ENCODE peak calls at places on chromosomes 16 and 17, in five cellular contexts. F is GM12865, W is GM13976, R is heart right ventricle, V is nephron progenitor cell. Q is an unnamed sample.

GRCh38 chr16:85431431-85432124 is 181.5 kb upstream of the GSE1 start:
- DNase-seq in F (no peak), W (no peak), R (no peak), V (peak), Q (no peak)

GRCh38 chr17:61407211-61407911 is 7.7 kb downstream of the TBX2 start:
- DNase-seq in F (no peak), W (no peak), R (no peak), V (no peak), Q (no peak)

GRCh38 chr17:66548659-66549311 is 246.4 kb downstream of the PRKCA start:
- DNase-seq in F (no peak), W (no peak), R (no peak), V (no peak), Q (no peak)

GRCh38 chr17:44581868-44582267 is 24.6 kb downstream of the FZD2 start:
- DNase-seq in F (peak), W (no peak), R (no peak), V (no peak), Q (no peak)

GRCh38 chr16:89785523-89786155 is 30.8 kb downstream of the FANCA start:
- DNase-seq in F (no peak), W (no peak), R (no peak), V (no peak), Q (no peak)

GRCh38 chr17:78665385-78665951 is 88.3 kb upstream of the DNAH17 start:
- DNase-seq in F (no peak), W (no peak), R (no peak), V (no peak), Q (no peak)

GRCh38 chr16:11004351-11004750 is 60.0 kb downstream of the CLEC16A start:
- DNase-seq in F (no peak), W (no peak), R (no peak), V (no peak), Q (no peak)

GRCh38 chr16:68406458-68407041 is 41.8 kb downstream of the SMPD3 start:
- DNase-seq in F (no peak), W (no peak), R (no peak), V (no peak), Q (no peak)

GRCh38 chr17:2852729-2853110 is 56.5 kb downstream of the RAP1GAP2 start:
- DNase-seq in F (no peak), W (no peak), R (no peak), V (peak), Q (no peak)

GRCh38 chr17:43880420-43880991 is 26.8 kb downstream of the MPP2 start:
- DNase-seq in F (peak), W (peak), R (no peak), V (peak), Q (peak)

GRCh38 chr16:48950184-48950583 is 331.5 kb downstream of the CBLN1 start:
- DNase-seq in F (no peak), W (no peak), R (no peak), V (no peak), Q (no peak)

GRCh38 chr17:82272495-82273326 is 789 bp downstream of the CSNK1D start:
- DNase-seq in F (peak), W (peak), R (peak), V (peak), Q (peak)

GRCh38 chr17:31595076-31595475 is 203.6 kb downstream of the RAB11FIP4 start:
- DNase-seq in F (no peak), W (no peak), R (no peak), V (no peak), Q (no peak)

GRCh38 chr17:18963126-18964017 is 11.4 kb downstream of the SLC5A10 start:
- DNase-seq in F (no peak), W (no peak), R (no peak), V (no peak), Q (no peak)

GRCh38 chr17:17508019-17508535 is 11.9 kb upstream of the RASD1 start:
- DNase-seq in F (no peak), W (no peak), R (no peak), V (no peak), Q (no peak)

GRCh38 chr16:64089697-64090096 is 1032.2 kb downstream of the CDH11 start:
- DNase-seq in F (peak), W (no peak), R (peak), V (peak), Q (peak)

GRCh38 chr17:45791041-45791582 is 7.0 kb downstream of the CRHR1 start:
- DNase-seq in F (no peak), W (no peak), R (no peak), V (no peak), Q (no peak)

GRCh38 chr17:57541049-57541448 is 204.1 kb downstream of the CCDC182 start:
- DNase-seq in F (no peak), W (no peak), R (no peak), V (no peak), Q (no peak)

GRCh38 chr17:2064980-2065785 is 10.3 kb downstream of the HIC1 start:
- DNase-seq in F (peak), W (peak), R (no peak), V (no peak), Q (no peak)

GRCh38 chr16:53905028-53905427 is 201.1 kb downstream of the FTO start:
- DNase-seq in F (no peak), W (no peak), R (no peak), V (no peak), Q (no peak)

GRCh38 chr16:86286991-86287640 is 223.2 kb upstream of the FOXF1 start:
- DNase-seq in F (no peak), W (no peak), R (no peak), V (peak), Q (no peak)

GRCh38 chr17:2547176-2547575 is 35.5 kb upstream of the METTL16 start:
- DNase-seq in F (no peak), W (no peak), R (no peak), V (no peak), Q (no peak)

GRCh38 chr16:1713933-1714332 is 7.9 kb downstream of the MAPK8IP3 start:
- DNase-seq in F (peak), W (peak), R (no peak), V (peak), Q (no peak)

GRCh38 chr17:29929006-29929543 is 953 bp downstream of the SSH2 start:
- DNase-seq in F (peak), W (no peak), R (no peak), V (peak), Q (peak)

GRCh38 chr17:73791121-73791520 is 146.9 kb upstream of the SDK2 start:
- DNase-seq in F (no peak), W (no peak), R (no peak), V (no peak), Q (no peak)

GRCh38 chr17:17888821-17889220 is 52.0 kb upstream of the SREBF1 start:
- DNase-seq in F (peak), W (no peak), R (no peak), V (peak), Q (no peak)

GRCh38 chr16:66287416-66287815 is 79.1 kb upstream of the CDH5 start:
- DNase-seq in F (no peak), W (no peak), R (no peak), V (no peak), Q (no peak)

GRCh38 chr17:4263282-4264215 is at the start of gene ANKFY1:
- DNase-seq in F (peak), W (peak), R (peak), V (peak), Q (peak)
- TF ChIP-seq CTCF in F (no peak), W (no peak), R (peak), V (no peak), Q (no peak)

GRCh38 chr16:3717235-3718018 is at the start of gene TRAP1:
- DNase-seq in F (peak), W (peak), R (peak), V (peak), Q (peak)
- TF ChIP-seq CTCF in F (no peak), W (no peak), R (no peak), V (no peak), Q (no peak)

DNA sequence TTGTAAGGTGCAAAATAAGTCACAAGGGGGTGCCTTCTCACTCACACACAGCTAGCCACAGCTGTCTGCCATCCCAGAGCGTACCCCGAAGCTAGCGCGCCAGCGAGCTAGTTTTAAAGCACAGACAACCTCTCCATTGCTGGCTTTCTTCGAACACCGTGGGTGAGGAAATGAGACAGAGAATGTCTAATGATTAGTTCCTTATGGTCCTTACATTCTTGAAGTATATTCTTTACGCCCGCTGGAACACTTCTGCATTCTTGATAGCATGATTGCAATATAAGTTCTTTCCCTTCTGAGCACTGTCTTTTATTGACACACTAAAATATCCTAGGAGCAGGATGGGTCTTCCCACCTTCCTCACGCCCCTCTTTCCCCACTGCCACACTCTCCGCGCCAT is 251.2 kb downstream of the NTN1 start:
- DNase-seq in F (no peak), W (no peak), R (no peak), V (no peak), Q (no peak)
- TF ChIP-seq CTCF in F (no peak), W (no peak), R (no peak), V (no peak), Q (no peak)

DNA sequence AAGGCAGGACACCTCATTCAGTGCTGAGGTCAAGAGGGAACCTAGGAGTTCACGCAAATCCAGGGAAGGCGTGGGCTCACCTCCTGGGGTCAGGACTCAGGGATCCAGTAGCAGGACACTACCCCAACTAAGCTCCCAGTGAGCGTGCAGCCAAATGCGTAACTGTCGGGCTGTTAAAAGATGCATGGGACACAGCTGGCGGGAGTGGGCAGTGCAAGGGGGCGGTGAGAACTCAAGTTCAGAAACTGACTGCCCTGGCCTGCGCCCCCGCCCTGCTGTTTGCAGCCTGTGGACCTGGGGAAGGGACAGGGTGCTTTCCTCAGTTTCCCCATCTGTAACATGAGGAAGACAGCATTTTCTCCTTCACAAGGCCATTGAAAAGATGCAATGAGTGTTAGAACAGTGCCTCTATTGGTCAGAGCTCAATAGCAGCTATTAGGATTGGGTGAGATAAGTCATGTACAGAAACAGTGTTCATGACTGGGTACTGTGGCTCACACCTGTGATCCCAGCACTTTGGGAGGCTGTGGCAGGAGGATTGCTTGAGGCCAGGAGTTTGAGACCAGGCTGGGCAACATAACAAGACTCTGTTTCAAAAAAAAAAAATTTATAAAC is 20.2 kb downstream of the CDIPT start:
- DNase-seq in F (no peak), W (no peak), R (no peak), V (no peak), Q (no peak)
- TF ChIP-seq CTCF in F (no peak), W (no peak), R (no peak), V (no peak), Q (no peak)

GRCh38 chr17:38798614-38799500 is 499 bp downstream of the PIP4K2B start:
- DNase-seq in F (peak), W (peak), R (peak), V (no peak), Q (peak)
- TF ChIP-seq CTCF in F (peak), W (no peak), R (peak), V (no peak), Q (no peak)

GRCh38 chr17:58591455-58591854 is 77.0 kb upstream of the MTMR4 start:
- DNase-seq in F (no peak), W (no peak), R (no peak), V (no peak), Q (no peak)

GRCh38 chr17:58590377-58590776 is 75.9 kb upstream of the MTMR4 start:
- DNase-seq in F (no peak), W (no peak), R (no peak), V (no peak), Q (no peak)

GRCh38 chr17:58593121-58593520 is 78.7 kb upstream of the MTMR4 start:
- DNase-seq in F (no peak), W (no peak), R (no peak), V (no peak), Q (no peak)

DNA sequence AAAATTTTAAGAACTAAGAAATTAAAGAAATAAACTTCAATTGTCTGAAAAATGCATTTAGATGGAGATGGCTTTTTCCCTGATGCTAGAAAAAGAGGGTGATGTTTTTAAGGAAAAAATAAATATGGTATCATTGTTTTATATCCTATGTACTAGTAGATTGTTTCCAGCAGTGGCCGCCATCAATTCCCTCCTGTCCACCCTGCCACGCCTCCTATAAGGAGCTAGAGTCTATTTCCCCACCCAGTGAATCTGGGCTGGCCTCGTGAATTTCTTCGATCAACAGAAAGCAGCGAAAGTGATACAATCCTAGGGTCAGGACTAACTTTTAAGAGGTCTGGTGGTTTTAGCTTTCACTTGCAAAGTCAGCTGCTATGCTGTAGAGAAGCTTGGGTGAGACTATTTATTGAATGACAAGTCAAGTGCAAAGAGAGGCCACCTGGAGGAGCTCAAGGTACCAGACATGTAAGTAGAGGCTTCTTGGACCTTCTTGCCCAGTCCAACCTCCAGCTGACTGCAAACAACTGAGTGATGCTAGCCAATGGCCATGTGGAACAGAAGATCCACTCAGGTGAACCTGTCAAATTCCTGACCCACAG is 80.9 kb upstream of the MTMR4 start:
- DNase-seq in F (peak), W (no peak), R (no peak), V (no peak), Q (peak)
- TF ChIP-seq CTCF in F (no peak), W (no peak), R (no peak), V (no peak), Q (peak)